ENCODE peak calls at places on chromosomes 7 and 10, in five cellular contexts. One of them, this sample, is unnamed.

GRCh38 chr10:95297402-95297801 is 6.6 kb upstream of the PDLIM1 start:
- DNase-seq in endodermal cell: no peak
- DNase-seq in ascending aorta: no peak
- DNase-seq in AG04450: no peak
- DNase-seq in A549: no peak
- DNase-seq in this sample: no peak

GRCh38 chr7:2060701-2061100 is 172.0 kb downstream of the MAD1L1 start:
- DNase-seq in endodermal cell: no peak
- DNase-seq in ascending aorta: no peak
- DNase-seq in AG04450: peak
- DNase-seq in A549: no peak
- DNase-seq in this sample: no peak

GRCh38 chr10:91242940-91243339 is 22.5 kb downstream of the PCGF5 start:
- DNase-seq in endodermal cell: no peak
- DNase-seq in ascending aorta: no peak
- DNase-seq in AG04450: no peak
- DNase-seq in A549: no peak
- DNase-seq in this sample: no peak

GRCh38 chr7:68691261-68692216 is 906.7 kb upstream of the AUTS2 start:
- DNase-seq in endodermal cell: no peak
- DNase-seq in ascending aorta: no peak
- DNase-seq in AG04450: peak
- DNase-seq in A549: peak
- DNase-seq in this sample: no peak

GRCh38 chr10:46516660-46517416 is 39.6 kb downstream of the GPRIN2 start:
- DNase-seq in endodermal cell: peak
- DNase-seq in ascending aorta: peak
- DNase-seq in AG04450: peak
- DNase-seq in A549: peak
- DNase-seq in this sample: peak

GRCh38 chr7:14747701-14748100 is 154.8 kb downstream of the DGKB start:
- DNase-seq in endodermal cell: no peak
- DNase-seq in ascending aorta: no peak
- DNase-seq in AG04450: no peak
- DNase-seq in A549: no peak
- DNase-seq in this sample: no peak

GRCh38 chr7:102974366-102975236 is 61.8 kb downstream of the LRRC17 start:
- DNase-seq in endodermal cell: peak
- DNase-seq in ascending aorta: no peak
- DNase-seq in AG04450: no peak
- DNase-seq in A549: no peak
- DNase-seq in this sample: no peak

GRCh38 chr7:2003451-2003930 is 229.3 kb downstream of the MAD1L1 start:
- DNase-seq in endodermal cell: no peak
- DNase-seq in ascending aorta: peak
- DNase-seq in AG04450: no peak
- DNase-seq in A549: no peak
- DNase-seq in this sample: no peak

GRCh38 chr7:157785021-157785441 is 448.2 kb downstream of the DNAJB6 start:
- DNase-seq in endodermal cell: no peak
- DNase-seq in ascending aorta: no peak
- DNase-seq in AG04450: no peak
- DNase-seq in A549: no peak
- DNase-seq in this sample: no peak

GRCh38 chr7:41538810-41539724 is 163.8 kb downstream of the INHBA start:
- DNase-seq in endodermal cell: no peak
- DNase-seq in ascending aorta: no peak
- DNase-seq in AG04450: no peak
- DNase-seq in A549: no peak
- DNase-seq in this sample: no peak

GRCh38 chr7:44867073-44867990 is 18.0 kb downstream of the PURB start:
- DNase-seq in endodermal cell: no peak
- DNase-seq in ascending aorta: no peak
- DNase-seq in AG04450: peak
- DNase-seq in A549: peak
- DNase-seq in this sample: no peak

GRCh38 chr10:23694921-23695824 is 256.3 kb downstream of the OTUD1 start:
- DNase-seq in endodermal cell: peak
- DNase-seq in ascending aorta: no peak
- DNase-seq in AG04450: no peak
- DNase-seq in A549: no peak
- DNase-seq in this sample: no peak

GRCh38 chr7:122679813-122680212 is 19.1 kb downstream of the RNF133 start:
- DNase-seq in endodermal cell: no peak
- DNase-seq in ascending aorta: no peak
- DNase-seq in AG04450: no peak
- DNase-seq in A549: no peak
- DNase-seq in this sample: no peak

GRCh38 chr7:130998993-130999602 is 265.1 kb upstream of the KLF14 start:
- DNase-seq in endodermal cell: no peak
- DNase-seq in ascending aorta: no peak
- DNase-seq in AG04450: no peak
- DNase-seq in A549: no peak
- DNase-seq in this sample: no peak

GRCh38 chr7:20993693-20994092 is 207.0 kb upstream of the SP8 start:
- DNase-seq in endodermal cell: no peak
- DNase-seq in ascending aorta: no peak
- DNase-seq in AG04450: no peak
- DNase-seq in A549: no peak
- DNase-seq in this sample: no peak

GRCh38 chr10:85170026-85170425 is 841.6 kb downstream of the CCSER2 start:
- DNase-seq in endodermal cell: no peak
- DNase-seq in ascending aorta: no peak
- DNase-seq in AG04450: no peak
- DNase-seq in A549: no peak
- DNase-seq in this sample: no peak

GRCh38 chr10:12844796-12845524 is 156.6 kb downstream of the CCDC3 start:
- DNase-seq in endodermal cell: no peak
- DNase-seq in ascending aorta: peak
- DNase-seq in AG04450: peak
- DNase-seq in A549: peak
- DNase-seq in this sample: no peak

GRCh38 chr10:44326474-44327030 is 58.3 kb downstream of the CXCL12 start:
- DNase-seq in endodermal cell: no peak
- DNase-seq in ascending aorta: peak
- DNase-seq in AG04450: no peak
- DNase-seq in A549: no peak
- DNase-seq in this sample: peak

GRCh38 chr7:144386741-144387140 is 16.8 kb downstream of the NOBOX start:
- DNase-seq in endodermal cell: no peak
- DNase-seq in ascending aorta: no peak
- DNase-seq in AG04450: no peak
- DNase-seq in A549: no peak
- DNase-seq in this sample: peak

GRCh38 chr7:84251183-84251845 is 56.7 kb upstream of the SEMA3A start:
- DNase-seq in endodermal cell: no peak
- DNase-seq in ascending aorta: no peak
- DNase-seq in AG04450: no peak
- DNase-seq in A549: no peak
- DNase-seq in this sample: no peak

GRCh38 chr10:90982406-90983008 is 61.6 kb upstream of the ANKRD1 start:
- DNase-seq in endodermal cell: no peak
- DNase-seq in ascending aorta: no peak
- DNase-seq in AG04450: no peak
- DNase-seq in A549: no peak
- DNase-seq in this sample: no peak

GRCh38 chr7:47389923-47390630 is 191.8 kb downstream of the TNS3 start:
- DNase-seq in endodermal cell: no peak
- DNase-seq in ascending aorta: peak
- DNase-seq in AG04450: no peak
- DNase-seq in A549: no peak
- DNase-seq in this sample: no peak

GRCh38 chr10:37679465-37679864 is 177.9 kb downstream of the ZNF248 start:
- DNase-seq in endodermal cell: no peak
- DNase-seq in ascending aorta: no peak
- DNase-seq in AG04450: no peak
- DNase-seq in A549: no peak
- DNase-seq in this sample: no peak

GRCh38 chr7:131861620-131862346 is 305.4 kb upstream of the PODXL start:
- DNase-seq in endodermal cell: no peak
- DNase-seq in ascending aorta: no peak
- DNase-seq in AG04450: no peak
- DNase-seq in A549: peak
- DNase-seq in this sample: no peak

GRCh38 chr7:131501930-131502685 is 54.3 kb downstream of the PODXL start:
- DNase-seq in endodermal cell: no peak
- DNase-seq in ascending aorta: no peak
- DNase-seq in AG04450: no peak
- DNase-seq in A549: no peak
- DNase-seq in this sample: no peak

GRCh38 chr10:5343561-5343960 is 21.2 kb upstream of the UCN3 start:
- DNase-seq in endodermal cell: no peak
- DNase-seq in ascending aorta: no peak
- DNase-seq in AG04450: no peak
- DNase-seq in A549: peak
- DNase-seq in this sample: no peak

GRCh38 chr10:59905066-59905734 is 1.2 kb downstream of the CCDC6 start:
- DNase-seq in endodermal cell: peak
- DNase-seq in ascending aorta: no peak
- DNase-seq in AG04450: no peak
- DNase-seq in A549: no peak
- DNase-seq in this sample: no peak

GRCh38 chr7:151120896-151121295 is 34.6 kb downstream of the AGAP3 start:
- DNase-seq in endodermal cell: no peak
- DNase-seq in ascending aorta: no peak
- DNase-seq in AG04450: no peak
- DNase-seq in A549: no peak
- DNase-seq in this sample: no peak

GRCh38 chr10:94042001-94042813 is 48.5 kb downstream of the PLCE1 start:
- DNase-seq in endodermal cell: peak
- DNase-seq in ascending aorta: no peak
- DNase-seq in AG04450: peak
- DNase-seq in A549: peak
- DNase-seq in this sample: no peak
- TF ChIP-seq CTCF in endodermal cell: peak
- TF ChIP-seq CTCF in ascending aorta: no peak
- TF ChIP-seq CTCF in AG04450: peak
- TF ChIP-seq CTCF in A549: peak
- TF ChIP-seq CTCF in this sample: peak

DNA sequence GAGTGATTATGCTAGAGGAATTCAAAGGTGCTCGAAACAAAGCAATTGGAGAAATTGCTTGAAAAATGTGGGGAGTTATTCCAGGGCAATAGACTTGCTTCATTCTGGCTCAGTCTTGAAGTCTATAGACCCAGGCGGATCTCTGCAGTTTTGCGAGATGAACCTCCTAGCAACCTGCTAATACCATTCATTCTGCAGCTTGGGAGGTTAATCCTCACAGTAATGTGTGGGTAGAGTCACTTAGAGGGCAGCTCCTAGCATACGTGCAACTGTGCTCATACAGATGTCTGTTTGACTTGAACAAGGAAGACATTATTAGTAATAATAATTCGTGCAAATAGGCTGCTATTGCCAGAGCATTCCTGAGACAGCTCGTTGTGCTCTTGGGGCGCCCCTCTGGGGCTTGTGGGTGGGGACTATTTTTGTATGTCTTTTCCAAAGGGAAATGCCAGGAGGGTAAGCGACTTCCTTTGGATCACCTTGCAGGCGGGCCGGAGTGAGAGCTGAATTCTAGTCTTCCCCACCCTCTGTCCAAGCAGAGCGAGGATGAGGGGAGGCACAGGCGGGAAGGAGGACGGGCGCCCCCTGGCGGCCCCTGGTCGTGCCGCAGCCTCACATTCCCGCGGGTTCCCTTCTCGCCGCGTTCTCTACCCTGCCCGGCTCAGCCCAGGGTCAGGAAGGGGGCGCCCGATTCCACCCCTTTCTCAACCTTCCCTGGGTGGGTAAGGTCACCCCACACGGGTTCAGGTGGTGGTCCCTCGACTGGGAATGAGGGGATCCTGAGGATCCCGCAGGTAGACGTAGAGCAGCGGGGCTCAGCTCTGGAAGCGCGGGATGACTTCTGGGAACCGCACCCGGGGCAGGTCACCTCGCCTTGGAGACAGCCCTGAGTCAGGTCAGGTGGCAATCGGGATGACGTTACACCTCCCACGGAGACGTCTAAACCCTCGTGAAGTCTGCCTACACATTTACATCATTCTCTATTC is 241.5 kb downstream of the PHTF2 start:
- DNase-seq in endodermal cell: peak
- DNase-seq in ascending aorta: no peak
- DNase-seq in AG04450: no peak
- DNase-seq in A549: peak
- DNase-seq in this sample: no peak
- TF ChIP-seq CTCF in endodermal cell: peak
- TF ChIP-seq CTCF in ascending aorta: peak
- TF ChIP-seq CTCF in AG04450: peak
- TF ChIP-seq CTCF in A549: peak
- TF ChIP-seq CTCF in this sample: no peak

DNA sequence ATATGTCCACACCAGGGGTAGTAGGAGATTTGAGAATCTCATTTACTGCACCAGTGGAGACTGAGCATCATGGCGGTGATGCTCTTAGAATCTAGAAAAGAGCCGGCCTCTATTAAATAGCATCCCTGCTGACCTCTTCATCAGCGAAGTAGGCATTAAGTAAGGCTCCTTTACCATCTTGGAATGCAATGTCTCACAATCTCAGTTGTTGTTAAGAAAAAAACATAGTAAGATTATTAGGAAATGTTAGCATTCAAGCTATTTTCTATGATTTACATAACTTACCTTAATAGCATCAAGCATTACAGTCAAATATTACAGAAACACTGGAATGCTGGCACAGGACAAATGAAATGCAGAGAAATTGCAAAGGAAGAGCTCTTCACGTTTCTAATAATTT is 54.5 kb downstream of the ORC5 start:
- DNase-seq in endodermal cell: no peak
- DNase-seq in ascending aorta: no peak
- DNase-seq in AG04450: no peak
- DNase-seq in A549: no peak
- DNase-seq in this sample: no peak
- TF ChIP-seq CTCF in endodermal cell: no peak
- TF ChIP-seq CTCF in ascending aorta: no peak
- TF ChIP-seq CTCF in AG04450: no peak
- TF ChIP-seq CTCF in A549: no peak
- TF ChIP-seq CTCF in this sample: no peak

GRCh38 chr10:14889318-14889717 is 10.7 kb downstream of the SUV39H2 start:
- DNase-seq in endodermal cell: no peak
- DNase-seq in ascending aorta: no peak
- DNase-seq in AG04450: no peak
- DNase-seq in A549: peak
- DNase-seq in this sample: no peak
- TF ChIP-seq CTCF in endodermal cell: peak
- TF ChIP-seq CTCF in ascending aorta: no peak
- TF ChIP-seq CTCF in AG04450: peak
- TF ChIP-seq CTCF in A549: no peak
- TF ChIP-seq CTCF in this sample: peak

GRCh38 chr7:80453699-80454340 is 58.0 kb downstream of the GNAT3 start:
- DNase-seq in endodermal cell: no peak
- DNase-seq in ascending aorta: no peak
- DNase-seq in AG04450: no peak
- DNase-seq in A549: peak
- DNase-seq in this sample: no peak
- TF ChIP-seq CTCF in endodermal cell: peak
- TF ChIP-seq CTCF in ascending aorta: no peak
- TF ChIP-seq CTCF in AG04450: peak
- TF ChIP-seq CTCF in A549: peak
- TF ChIP-seq CTCF in this sample: peak

This sample was measured in osteocyte.